ENCODE peak calls at places on chromosomes 6 and 20, in seven cellular contexts. N is GM19239, S is thyroid gland, O is heart right ventricle, I is NCI-H187 treated with DMSO at 0.1 percent for 48 hours, T is NCI-H2029, Y is adrenal gland. D is an unnamed sample.

GRCh38 chr6:169070506-169071176 is 183.0 kb downstream of the THBS2 start:
- DNase-seq in N (no peak), S (no peak), O (peak; percentile 51), I (no peak), T (no peak), Y (peak; percentile 94), D (no peak)

GRCh38 chr6:44373051-44373450 is 14.5 kb upstream of the CDC5L start:
- DNase-seq in N (no peak), S (no peak), O (no peak), I (no peak), T (no peak), Y (no peak), D (no peak)

GRCh38 chr20:2751868-2752630 is 48.4 kb downstream of the CPXM1 start:
- DNase-seq in N (peak; percentile 56), S (peak; percentile 54), O (no peak), I (no peak), T (peak; percentile 11), Y (no peak), D (no peak)

GRCh38 chr6:142406131-142406530 is 104.3 kb downstream of the ADGRG6 start:
- DNase-seq in N (no peak), S (no peak), O (peak; percentile 16), I (no peak), T (no peak), Y (no peak), D (peak; percentile 57)

GRCh38 chr6:149925253-149925973 is 2.5 kb upstream of the RAET1G start:
- DNase-seq in N (no peak), S (peak; percentile 27), O (no peak), I (no peak), T (no peak), Y (no peak), D (no peak)

GRCh38 chr20:41509801-41510200 is 108.4 kb downstream of the CHD6 start:
- DNase-seq in N (no peak), S (peak; percentile 72), O (peak; percentile 31), I (no peak), T (no peak), Y (peak; percentile 59), D (peak; percentile 81)

GRCh38 chr6:133880006-133880405 is 8.9 kb upstream of the TCF21 start:
- DNase-seq in N (no peak), S (no peak), O (no peak), I (no peak), T (no peak), Y (no peak), D (no peak)

GRCh38 chr20:64194269-64194668 is 30.0 kb downstream of the MYT1 start:
- DNase-seq in N (no peak), S (no peak), O (no peak), I (no peak), T (no peak), Y (no peak), D (no peak)

GRCh38 chr6:87116922-87117321 is 22.0 kb upstream of the CGA start:
- DNase-seq in N (no peak), S (no peak), O (no peak), I (no peak), T (no peak), Y (no peak), D (no peak)